ENCODE peak calls at places on chromosomes 3 and 15, in five cellular contexts. W, N, K, Y and G are unnamed samples. For H3K4me1, the result is how much of the 10 kb centered on the place peaks cover.

GRCh38 chr15:37518436-37518835 is 416.0 kb upstream of the TMCO5A start:
- DNase-seq in K (no peak), Y (no peak), W (no peak), N (no peak), G (no peak)

GRCh38 chr3:28315711-28316110 is 32.8 kb upstream of the ZCWPW2 start:
- DNase-seq in N (no peak), Y (no peak), W (no peak), K (no peak), G (no peak)

GRCh38 chr3:172749201-172749965 is 1.1 kb upstream of the ECT2 start:
- DNase-seq in W (no peak), Y (peak), N (no peak), K (peak), G (no peak)

GRCh38 chr3:52860424-52860768 is 25.6 kb upstream of the MUSTN1 start:
- DNase-seq in Y (no peak), K (no peak), W (no peak), N (no peak), G (no peak)

GRCh38 chr3:22542311-22542710 is 660.8 kb upstream of the UBE2E2 start:
- DNase-seq in N (no peak), K (no peak), Y (no peak), W (no peak), G (no peak)

GRCh38 chr3:186983372-186984058 is 53.2 kb downstream of the ST6GAL1 start:
- DNase-seq in K (peak), Y (no peak), N (no peak), W (no peak), G (no peak)

GRCh38 chr3:189941679-189942078 is 179.0 kb downstream of the P3H2 start:
- DNase-seq in K (peak), N (no peak), W (no peak), Y (no peak), G (no peak)

GRCh38 chr15:62362608-62363007 is 197.5 kb upstream of the C2CD4B start:
- DNase-seq in K (peak), W (no peak), Y (no peak), N (no peak), G (no peak)

GRCh38 chr15:45871121-45871855 is 236.5 kb downstream of the SQOR start:
- DNase-seq in W (no peak), N (no peak), Y (no peak), K (no peak), G (no peak)

GRCh38 chr3:23455775-23456174 is 252.6 kb downstream of the UBE2E2 start:
- DNase-seq in K (peak), W (no peak), Y (no peak), N (no peak), G (no peak)

GRCh38 chr3:130093741-130094391 is 12.2 kb downstream of the ALG1L2 start:
- DNase-seq in N (no peak), W (no peak), K (peak), Y (no peak), G (no peak)

GRCh38 chr3:196968233-196969000 is at the start of gene PIGZ:
- DNase-seq in W (peak), N (peak), K (peak), Y (no peak), G (peak)

GRCh38 chr3:46675426-46675825 is 18.1 kb downstream of the ALS2CL start:
- DNase-seq in W (no peak), N (no peak), Y (no peak), K (peak), G (peak)

GRCh38 chr3:128794788-128795649 is 69.0 kb downstream of the RAB7A start:
- DNase-seq in Y (peak), W (no peak), K (peak), N (no peak), G (peak)

GRCh38 chr3:108462899-108463298 is 47.5 kb downstream of the MYH15 start:
- DNase-seq in Y (no peak), K (no peak), W (no peak), N (no peak), G (no peak)

GRCh38 chr3:44030690-44031344 is 210.9 kb upstream of the TOPAZ1 start:
- DNase-seq in Y (no peak), W (no peak), K (no peak), N (no peak), G (no peak)

GRCh38 chr3:183481582-183481981 is 53.2 kb upstream of the MCF2L2 start:
- DNase-seq in N (no peak), Y (no peak), K (no peak), W (no peak), G (no peak)

GRCh38 chr3:85297291-85297690 is 338.5 kb downstream of the CADM2 start:
- DNase-seq in K (no peak), W (no peak), N (no peak), Y (no peak), G (no peak)

GRCh38 chr15:92316586-92317295 is 76.9 kb upstream of the ST8SIA2 start:
- DNase-seq in W (no peak), Y (no peak), N (no peak), K (peak), G (no peak)

GRCh38 chr15:41660235-41661077 is at the start of gene MGA:
- DNase-seq in K (peak), Y (peak), N (peak), W (peak), G (peak)

GRCh38 chr3:56339671-56340070 is 128.6 kb downstream of the ERC2 start:
- DNase-seq in Y (no peak), N (no peak), W (no peak), K (no peak), G (no peak)

GRCh38 chr3:161474691-161475090 is 21.9 kb upstream of the OTOL1 start:
- DNase-seq in Y (no peak), K (no peak), N (no peak), W (no peak), G (no peak)

GRCh38 chr15:99486371-99487336 is 79.1 kb upstream of the MEF2A start:
- DNase-seq in N (peak), Y (peak), K (peak), W (peak), G (peak)

GRCh38 chr15:92200891-92201290 is 192.8 kb upstream of the ST8SIA2 start:
- DNase-seq in W (no peak), K (no peak), Y (no peak), N (no peak), G (no peak)

GRCh38 chr3:43102773-43103480 is 3.0 kb downstream of the POMGNT2 start:
- DNase-seq in K (no peak), W (no peak), Y (no peak), N (no peak), G (no peak)

GRCh38 chr15:71422530-71423259 is 307.4 kb downstream of the THSD4 start:
- DNase-seq in W (no peak), K (no peak), Y (no peak), N (no peak), G (no peak)

GRCh38 chr3:126555795-126556636 is 2.7 kb downstream of the C3orf22 start:
- DNase-seq in Y (no peak), W (no peak), K (peak), N (peak), G (no peak)

GRCh38 chr3:16801223-16801622 is 83.5 kb upstream of the PLCL2 start:
- DNase-seq in W (no peak), K (no peak), Y (no peak), N (no peak), G (no peak)

GRCh38 chr3:42347928-42348327 is 62.5 kb downstream of the LYZL4 start:
- DNase-seq in Y (no peak), N (no peak), W (no peak), K (no peak), G (no peak)

GRCh38 chr3:189588061-189588817 is 43.0 kb upstream of the TP63 start:
- DNase-seq in Y (no peak), W (no peak), N (no peak), K (peak), G (no peak)

GRCh38 chr3:124660606-124661005 is 69.6 kb upstream of the UMPS start:
- DNase-seq in K (no peak), Y (no peak), N (no peak), W (no peak), G (no peak)
- TF ChIP-seq CTCF in K (no peak), Y (no peak), N (no peak), W (no peak), G (no peak)

DNA sequence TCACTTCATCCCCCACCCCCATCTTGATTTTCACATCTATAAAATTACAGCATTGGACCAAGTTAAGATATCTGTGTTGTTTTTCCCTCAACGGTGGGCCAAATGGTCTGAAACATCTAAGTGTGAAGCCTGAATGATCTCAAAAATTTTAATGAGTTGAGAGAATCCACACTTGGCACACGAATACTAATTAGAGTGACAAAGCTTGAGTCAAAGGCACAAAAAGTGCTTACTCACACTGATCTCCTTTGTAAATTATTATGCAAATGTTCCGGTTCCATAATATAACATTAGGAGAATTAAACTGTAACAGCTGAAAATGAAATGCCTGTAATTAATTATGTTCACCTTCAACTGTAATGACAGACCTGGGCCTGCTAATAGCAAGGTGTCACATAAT is 33.6 kb downstream of the GPR176 start:
- DNase-seq in Y (no peak), K (no peak), N (no peak), W (no peak), G (no peak)
- H3K4me1 ChIP-seq in Y (under half), K (under half), N (under half), W (under half), G (under half)

GRCh38 chr3:12590096-12590495 is 33.2 kb downstream of the MKRN2 start:
- DNase-seq in K (no peak), Y (no peak), W (no peak), N (no peak), G (no peak)

GRCh38 chr3:12588674-12589054 is 31.8 kb downstream of the MKRN2 start:
- DNase-seq in K (no peak), Y (no peak), N (no peak), W (no peak), G (no peak)

GRCh38 chr3:12588039-12588673 is 31.3 kb downstream of the MKRN2 start:
- DNase-seq in N (no peak), Y (no peak), K (peak), W (no peak), G (no peak)

GRCh38 chr3:12591997-12592715 is 35.3 kb downstream of the MKRN2 start:
- DNase-seq in Y (no peak), N (no peak), K (no peak), W (no peak), G (no peak)

DNA sequence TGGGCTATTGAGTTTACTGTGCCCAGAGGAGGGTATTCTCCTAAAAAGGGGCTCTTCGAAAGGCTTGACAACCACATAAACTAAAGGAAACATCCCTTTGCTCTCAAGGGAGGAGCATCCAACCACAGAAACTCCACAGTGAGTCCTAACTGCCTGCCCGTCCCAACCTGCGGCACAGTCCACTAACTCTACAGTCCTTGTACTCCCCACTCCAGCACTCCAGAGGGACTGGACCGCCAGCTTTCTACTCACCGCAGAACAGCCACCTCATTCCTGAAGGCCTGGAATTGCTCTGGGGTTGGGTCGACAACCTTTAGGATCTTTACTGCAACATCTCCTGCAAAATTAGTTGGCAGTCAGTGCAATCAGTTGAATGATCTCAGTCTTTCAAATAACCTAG is 34.6 kb downstream of the MKRN2 start:
- DNase-seq in W (no peak), Y (no peak), K (no peak), N (no peak), G (no peak)
- TF ChIP-seq CTCF in W (no peak), Y (no peak), K (no peak), N (no peak), G (no peak)

GRCh38 chr15:90025461-90026033 is 24.4 kb downstream of the ZNF710 start:
- DNase-seq in Y (no peak), K (no peak), N (no peak), W (no peak), G (no peak)
- H3K4me1 ChIP-seq in Y (under half), K (under half), N (under half), W (under half), G (under half)

GRCh38 chr3:148074057-148074456 is 623.6 kb upstream of the AGTR1 start:
- DNase-seq in N (no peak), K (no peak), Y (no peak), W (no peak), G (no peak)

GRCh38 chr3:148077951-148078350 is 619.8 kb upstream of the AGTR1 start:
- DNase-seq in K (no peak), N (no peak), Y (no peak), W (no peak), G (no peak)

GRCh38 chr3:148074916-148075315 is 622.8 kb upstream of the AGTR1 start:
- DNase-seq in W (no peak), N (no peak), K (no peak), Y (no peak), G (no peak)

GRCh38 chr3:148077318-148077923 is 620.3 kb upstream of the AGTR1 start:
- DNase-seq in N (no peak), Y (peak), K (no peak), W (no peak), G (no peak)

GRCh38 chr3:148075829-148076716 is 621.6 kb upstream of the AGTR1 start:
- DNase-seq in N (no peak), K (peak), W (no peak), Y (peak), G (no peak)
- TF ChIP-seq CTCF in N (no peak), K (peak), W (peak), Y (peak), G (peak)

GRCh38 chr15:60551147-60551780 is 72.3 kb upstream of the ICE2 start:
- DNase-seq in K (no peak), W (no peak), Y (no peak), N (no peak), G (no peak)
- H3K4me1 ChIP-seq in K (under half), W (under half), Y (under half), N (under half), G (half or more)